ENCODE peak calls at places on chromosomes 3 and 15, in seven cellular contexts. K, C, O, H, Q, I and D are unnamed samples.

GRCh38 chr3:61894988-61895935 is 333.9 kb downstream of the PTPRG start:
- DNase-seq in Q (peak), O (peak), H (peak), I (no peak), C (peak), K (no peak), D (peak)

GRCh38 chr3:161484226-161484625 is 12.4 kb upstream of the OTOL1 start:
- DNase-seq in O (no peak), C (no peak), K (no peak), I (no peak), H (no peak), Q (no peak), D (no peak)

GRCh38 chr15:91445701-91446100 is 345.6 kb downstream of the SV2B start:
- DNase-seq in I (no peak), O (no peak), C (peak), H (no peak), K (no peak), Q (no peak), D (peak)

GRCh38 chr3:30693470-30694120 is 87.2 kb downstream of the TGFBR2 start:
- DNase-seq in H (peak), C (peak), I (no peak), Q (peak), K (peak), O (peak), D (peak)

GRCh38 chr3:85800676-85801075 is 841.9 kb downstream of the CADM2 start:
- DNase-seq in Q (no peak), H (no peak), O (no peak), C (no peak), K (no peak), I (no peak), D (no peak)

GRCh38 chr3:132593950-132594328 is 3.1 kb upstream of the ACKR4 start:
- DNase-seq in O (no peak), K (no peak), Q (no peak), I (no peak), H (no peak), C (peak), D (no peak)

GRCh38 chr3:64844558-64844957 is 156.8 kb upstream of the ADAMTS9 start:
- DNase-seq in K (no peak), C (no peak), H (no peak), I (no peak), Q (no peak), O (no peak), D (no peak)

GRCh38 chr3:159634414-159634813 is 354.2 kb upstream of the IL12A start:
- DNase-seq in O (no peak), I (no peak), C (peak), H (no peak), Q (no peak), K (no peak), D (no peak)

GRCh38 chr15:74011610-74012009 is 17.1 kb downstream of the PML start:
- DNase-seq in I (no peak), Q (no peak), H (no peak), K (no peak), O (no peak), C (peak), D (no peak)

GRCh38 chr3:17581421-17582080 is 160.9 kb downstream of the TBC1D5 start:
- DNase-seq in C (peak), I (no peak), Q (no peak), K (no peak), O (no peak), H (no peak), D (no peak)

GRCh38 chr15:70023064-70023768 is 74.5 kb downstream of the TLE3 start:
- DNase-seq in I (no peak), O (no peak), Q (peak), C (peak), K (no peak), H (no peak), D (no peak)

GRCh38 chr15:68054658-68055223 is 626 bp downstream of the PIAS1 start:
- DNase-seq in C (peak), I (peak), H (peak), K (peak), O (peak), Q (no peak), D (peak)

GRCh38 chr3:163056874-163057497 is 1560.4 kb downstream of the OTOL1 start:
- DNase-seq in O (peak), Q (no peak), H (peak), C (peak), I (peak), K (peak), D (peak)

GRCh38 chr3:34687671-34688070 is 889.2 kb downstream of the PDCD6IP start:
- DNase-seq in O (no peak), H (no peak), C (no peak), Q (no peak), I (no peak), K (no peak), D (no peak)

GRCh38 chr3:58540176-58540863 is 3.3 kb upstream of the ACOX2 start:
- DNase-seq in H (no peak), K (no peak), Q (no peak), O (no peak), C (no peak), I (no peak), D (no peak)

GRCh38 chr3:135238201-135238600 is 443.1 kb downstream of the EPHB1 start:
- DNase-seq in H (no peak), Q (no peak), K (no peak), O (no peak), C (no peak), I (no peak), D (peak)

GRCh38 chr15:92780816-92781215 is 119.3 kb upstream of the CHD2 start:
- DNase-seq in K (no peak), C (no peak), I (no peak), Q (no peak), H (no peak), O (no peak), D (peak)

GRCh38 chr3:45321607-45322391 is 66.6 kb upstream of the LARS2 start:
- DNase-seq in I (no peak), K (no peak), Q (no peak), O (no peak), H (no peak), C (no peak), D (no peak)

GRCh38 chr3:125150525-125151436 is 61.8 kb downstream of the SLC12A8 start:
- DNase-seq in K (peak), O (peak), I (peak), H (peak), Q (no peak), C (peak), D (peak)
- TF ChIP-seq RAD21 in K (peak), O (peak), I (peak), H (peak), Q (peak), C (peak), D (peak)

GRCh38 chr15:77014137-77015081 is 19.5 kb downstream of the PSTPIP1 start:
- DNase-seq in I (no peak), C (no peak), O (no peak), Q (no peak), K (no peak), H (no peak), D (no peak)
- TF ChIP-seq RFX5 in I (no peak), C (no peak), O (no peak), Q (no peak), K (no peak), H (no peak), D (no peak)

DNA sequence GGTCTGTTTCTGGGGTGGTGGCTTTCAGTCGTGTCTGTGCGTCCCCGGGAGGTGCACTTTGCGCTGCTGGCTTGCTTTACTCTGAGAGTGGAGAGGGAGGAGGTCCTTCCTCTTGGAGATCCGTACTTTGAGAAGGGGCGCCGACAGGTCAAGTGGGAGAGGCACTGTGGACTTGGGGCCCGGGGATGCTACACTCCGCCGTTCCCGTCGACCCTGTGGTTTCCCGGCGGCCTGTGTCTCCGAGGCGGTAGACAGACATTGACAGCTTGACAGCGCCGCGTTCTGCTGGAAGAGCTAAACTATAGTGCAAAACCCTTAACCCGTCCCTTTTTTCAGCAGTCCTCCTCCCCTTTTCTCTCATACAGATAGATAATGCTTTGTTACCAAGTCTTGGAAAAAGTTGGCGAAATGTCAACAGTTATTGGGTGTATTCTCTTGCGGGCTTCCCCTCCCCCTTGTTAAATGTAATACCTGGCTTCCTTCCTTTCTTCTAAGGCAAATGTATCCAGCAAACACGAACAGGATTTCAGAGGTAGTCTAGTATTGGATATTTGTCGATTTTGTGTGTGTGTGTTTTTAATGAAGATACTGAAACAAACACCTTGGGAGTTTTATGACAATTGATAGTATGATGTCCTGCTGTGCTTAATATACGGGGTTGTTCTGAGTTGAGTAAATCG is 6.6 kb downstream of the TPM1 start:
- DNase-seq in C (peak), O (peak), H (no peak), Q (no peak), I (peak), K (no peak), D (peak)
- TF ChIP-seq RAD21 in C (no peak), O (no peak), H (no peak), Q (no peak), I (no peak), K (no peak), D (peak)

DNA sequence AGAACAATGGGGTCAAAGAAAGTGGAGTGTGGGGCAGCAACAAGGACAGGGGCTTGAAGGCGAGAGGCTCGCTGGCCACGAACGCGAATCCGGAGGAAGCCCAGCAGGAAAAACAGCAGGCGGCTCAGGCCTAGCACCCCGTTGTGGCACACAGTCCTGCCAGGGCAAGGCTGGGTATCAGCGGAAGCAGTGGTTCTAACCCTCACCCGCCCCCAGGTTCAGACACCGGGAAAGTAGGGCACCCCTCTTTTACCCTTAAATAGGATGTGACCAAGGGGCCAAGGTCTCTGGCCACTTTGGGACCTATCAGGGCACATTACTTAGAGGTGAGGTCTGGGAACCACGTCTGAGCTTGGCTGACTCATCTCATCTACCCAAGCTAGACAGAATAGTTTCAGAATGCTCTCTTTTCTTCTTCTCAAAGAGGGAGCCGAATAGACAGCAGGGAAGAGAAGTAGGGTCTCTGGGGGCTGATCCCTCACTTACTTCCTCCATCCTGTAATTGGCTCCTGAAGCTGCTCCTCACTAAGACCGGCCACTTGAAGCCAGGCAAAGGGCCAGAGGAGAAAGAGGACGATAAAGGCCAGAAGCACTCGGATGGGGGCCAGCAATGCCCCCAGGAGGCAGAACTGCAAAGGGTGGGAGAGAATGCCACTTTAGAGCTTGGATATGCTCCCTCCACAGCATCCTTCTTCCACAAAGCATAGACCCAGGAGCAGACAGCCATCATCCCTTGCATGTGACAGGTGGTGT is 1.7 kb downstream of the LPCAT4 start:
- DNase-seq in Q (no peak), C (no peak), K (no peak), O (no peak), I (no peak), H (no peak), D (no peak)
- TF ChIP-seq RFX5 in Q (no peak), C (no peak), K (no peak), O (no peak), I (no peak), H (no peak), D (no peak)